ENCODE peak calls at places on chromosomes 4 and X, in five cellular contexts. G, P, M, O and T are unnamed samples.

GRCh38 chr4:169015237-169015636 is 5.2 kb upstream of the CBR4 start:
- DNase-seq in P (no peak), O (no peak), M (no peak), G (no peak), T (no peak)

GRCh38 chr4:19940861-19941260 is 310.8 kb upstream of the SLIT2 start:
- DNase-seq in M (no peak), O (no peak), P (no peak), G (no peak), T (no peak)

GRCh38 chrX:2451456-2452316 is 49.1 kb downstream of the DHRSX start:
- DNase-seq in P (no peak), M (peak), G (no peak), O (no peak), T (no peak)

GRCh38 chr4:154489558-154490260 is 1.9 kb downstream of the DCHS2 start:
- DNase-seq in P (no peak), G (no peak), O (no peak), M (no peak), T (no peak)

GRCh38 chr4:149322203-149322602 is 493.4 kb downstream of the IQCM start:
- DNase-seq in G (no peak), O (no peak), M (no peak), P (no peak), T (no peak)

GRCh38 chrX:111047575-111047974 is 48.4 kb upstream of the PAK3 start:
- DNase-seq in P (no peak), G (no peak), O (no peak), M (no peak), T (no peak)

GRCh38 chr4:75919914-75920313 is 17.7 kb upstream of the PPEF2 start:
- DNase-seq in O (no peak), G (no peak), M (peak), P (no peak), T (no peak)

GRCh38 chr4:172927096-172927495 is 241.5 kb upstream of the GALNT7 start:
- DNase-seq in O (no peak), G (no peak), P (no peak), M (no peak), T (no peak)

GRCh38 chrX:48794993-48795501 is 6.8 kb upstream of the HDAC6 start:
- DNase-seq in P (no peak), G (no peak), M (peak), O (peak), T (no peak)

GRCh38 chrX:49884290-49884862 is 5.1 kb downstream of the USP27X start:
- DNase-seq in M (peak), G (peak), O (peak), P (peak), T (no peak)

GRCh38 chr4:78372282-78372988 is 179.1 kb upstream of the ANXA3 start:
- DNase-seq in P (no peak), G (no peak), O (no peak), M (no peak), T (no peak)